ENCODE peak calls at places on chromosomes 12 and 14, in four cellular contexts. C is brain microvascular endothelial cell, A is astrocyte of the spinal cord, N is gastrocnemius medialis. R is an unnamed sample.

GRCh38 chr12:53223391-53224267 is 8.4 kb downstream of the RARG start:
- DNase-seq in C (peak), A (peak), N (no peak), R (no peak)

GRCh38 chr14:59422069-59422881 is 42.9 kb downstream of the GPR135 start:
- DNase-seq in C (no peak), A (no peak), N (no peak), R (no peak)

GRCh38 chr12:44357476-44357875 is 518.6 kb downstream of the NELL2 start:
- DNase-seq in C (no peak), A (no peak), N (no peak), R (no peak)

GRCh38 chr12:27595231-27595642 is 71.2 kb downstream of the PPFIBP1 start:
- DNase-seq in C (peak), A (peak), N (peak), R (no peak)

GRCh38 chr12:115946867-115947695 is 330.4 kb downstream of the MED13L start:
- DNase-seq in C (no peak), A (no peak), N (no peak), R (no peak)

GRCh38 chr12:120047072-120047471 is 58.0 kb downstream of the BICDL1 start:
- DNase-seq in C (no peak), A (no peak), N (no peak), R (no peak)

GRCh38 chr14:33728010-33728498 is 222.8 kb downstream of the EGLN3 start:
- DNase-seq in C (no peak), A (no peak), N (no peak), R (peak)

GRCh38 chr14:97299661-97300060 is 502.5 kb downstream of the VRK1 start:
- DNase-seq in C (no peak), A (no peak), N (no peak), R (peak)

GRCh38 chr14:101972126-101972785 is 7.9 kb downstream of the DYNC1H1 start:
- DNase-seq in C (peak), A (peak), N (peak), R (peak)

GRCh38 chr14:59407246-59407615 is 57.9 kb downstream of the GPR135 start:
- DNase-seq in C (peak), A (peak), N (no peak), R (peak)

GRCh38 chr12:570237-570925 is 92.9 kb downstream of the NINJ2 start:
- DNase-seq in C (peak), A (peak), N (peak), R (peak)

GRCh38 chr12:130965668-130966067 is 12.0 kb downstream of the ADGRD1 start:
- DNase-seq in C (no peak), A (no peak), N (no peak), R (peak)

GRCh38 chr14:77011226-77011762 is 17.2 kb downstream of the IRF2BPL start:
- DNase-seq in C (no peak), A (no peak), N (no peak), R (no peak)

GRCh38 chr14:31243860-31244259 is 36.3 kb upstream of the HECTD1 start:
- DNase-seq in C (no peak), A (no peak), N (no peak), R (peak)

GRCh38 chr14:22475381-22475780 is 113.6 kb downstream of the DAD1 start:
- DNase-seq in C (no peak), A (no peak), N (no peak), R (no peak)

GRCh38 chr14:96242126-96242525 is 13.9 kb upstream of the BDKRB1 start:
- DNase-seq in C (no peak), A (no peak), N (no peak), R (no peak)

GRCh38 chr12:49094104-49094948 is at the start of gene DHH:
- DNase-seq in C (no peak), A (no peak), N (no peak), R (no peak)

GRCh38 chr14:56331815-56332214 is 213.6 kb downstream of the PELI2 start:
- DNase-seq in C (no peak), A (no peak), N (no peak), R (no peak)

GRCh38 chr12:109582636-109583035 is 9.0 kb downstream of the MVK start:
- DNase-seq in C (no peak), A (no peak), N (no peak), R (peak)

GRCh38 chr14:77458249-77458950 is 507 bp downstream of the AHSA1 start:
- DNase-seq in C (peak), A (peak), N (no peak), R (peak)

GRCh38 chr12:2052861-2053674 is at the start of gene CACNA1C:
- DNase-seq in C (no peak), A (peak), N (no peak), R (peak)
- TF ChIP-seq CTCF in C (peak), A (peak), N (no peak), R (no peak)

GRCh38 chr12:5492562-5492961 is 60.7 kb downstream of the NTF3 start:
- DNase-seq in C (no peak), A (no peak), N (no peak), R (no peak)

GRCh38 chr12:5494343-5494742 is 62.4 kb downstream of the NTF3 start:
- DNase-seq in C (no peak), A (no peak), N (no peak), R (no peak)

GRCh38 chr12:5497329-5498058 is 65.6 kb downstream of the NTF3 start:
- DNase-seq in C (no peak), A (no peak), N (no peak), R (no peak)

GRCh38 chr12:5489760-5490432 is 58.0 kb downstream of the NTF3 start:
- DNase-seq in C (no peak), A (no peak), N (no peak), R (no peak)

DNA sequence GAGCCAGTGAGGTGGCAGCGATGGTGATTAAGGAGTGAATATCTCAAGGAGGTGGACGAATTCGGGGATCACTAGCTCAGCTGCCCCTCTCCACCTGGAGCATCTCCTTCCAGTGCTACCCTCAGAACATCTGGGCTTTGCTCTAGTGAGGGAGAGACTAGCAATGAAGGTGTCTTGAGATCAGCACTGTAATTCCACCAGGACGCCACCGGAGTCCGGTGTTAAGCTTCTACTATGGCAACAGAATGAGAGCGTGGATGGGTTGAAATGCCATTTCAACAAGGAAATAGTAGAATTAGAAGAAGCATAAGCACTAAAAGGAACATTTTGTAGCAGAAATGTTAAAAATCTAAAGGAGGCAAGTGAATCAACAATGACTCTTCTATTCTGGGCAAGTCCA is 61.1 kb downstream of the NTF3 start:
- DNase-seq in C (no peak), A (no peak), N (no peak), R (no peak)
- TF ChIP-seq CTCF in C (no peak), A (no peak), N (no peak), R (no peak)

DNA sequence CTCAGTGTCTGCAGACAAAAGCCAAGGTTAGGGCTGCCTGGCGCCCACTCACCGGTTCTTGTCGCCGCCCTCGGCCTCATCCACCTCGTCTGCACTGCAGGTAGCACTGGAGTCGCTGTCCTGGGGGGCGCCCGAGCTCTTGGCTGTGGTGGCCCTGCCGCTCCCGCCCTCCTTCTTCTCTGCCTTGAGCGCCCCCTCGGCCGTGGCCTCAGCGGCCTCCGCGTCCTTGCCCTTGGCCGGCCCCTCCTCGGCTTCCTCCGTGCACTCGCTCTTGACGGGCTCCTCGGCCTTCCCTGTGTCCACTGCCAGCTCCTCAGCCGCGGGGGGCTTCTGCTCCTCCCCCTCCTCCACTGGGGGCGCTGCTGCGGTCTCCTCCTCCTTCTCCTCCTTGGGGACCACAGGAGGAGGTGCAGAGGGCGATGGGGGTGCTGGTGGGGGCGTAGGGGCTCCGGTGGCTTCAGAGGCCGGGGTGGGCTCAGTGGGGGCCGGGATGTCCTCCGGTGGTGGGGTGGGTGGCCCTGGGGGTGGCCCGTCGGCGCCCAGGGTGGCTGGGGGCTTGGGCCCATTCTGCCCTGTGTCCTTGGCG is 77.2 kb downstream of the RFLNA start:
- DNase-seq in C (no peak), A (no peak), N (no peak), R (no peak)
- TF ChIP-seq CTCF in C (peak), A (no peak), N (no peak), R (no peak)

GRCh38 chr12:93674386-93674785 is 2.8 kb upstream of the CRADD start:
- DNase-seq in C (no peak), A (no peak), N (no peak), R (no peak)

GRCh38 chr12:93679308-93679933 is 2.2 kb downstream of the CRADD start:
- DNase-seq in C (no peak), A (no peak), N (peak), R (no peak)

GRCh38 chr12:93678779-93679178 is 1.6 kb downstream of the CRADD start:
- DNase-seq in C (no peak), A (no peak), N (no peak), R (no peak)

GRCh38 chr12:93676408-93677194 is 574 bp upstream of the CRADD start:
- DNase-seq in C (no peak), A (no peak), N (no peak), R (no peak)

GRCh38 chr12:93677195-93678064 is at the start of gene CRADD:
- DNase-seq in C (peak), A (peak), N (peak), R (peak)
- TF ChIP-seq CTCF in C (peak), A (no peak), N (no peak), R (no peak)

GRCh38 chr12:56955631-56956256 is 1.7 kb downstream of the RDH16 start:
- DNase-seq in C (no peak), A (no peak), N (no peak), R (peak)

GRCh38 chr12:56954057-56954577 is 3.3 kb downstream of the RDH16 start:
- DNase-seq in C (no peak), A (no peak), N (no peak), R (no peak)

GRCh38 chr12:56951582-56952339 is 5.6 kb downstream of the RDH16 start:
- DNase-seq in C (no peak), A (no peak), N (no peak), R (no peak)

GRCh38 chr12:56954956-56955355 is 2.5 kb downstream of the RDH16 start:
- DNase-seq in C (no peak), A (no peak), N (no peak), R (no peak)

DNA sequence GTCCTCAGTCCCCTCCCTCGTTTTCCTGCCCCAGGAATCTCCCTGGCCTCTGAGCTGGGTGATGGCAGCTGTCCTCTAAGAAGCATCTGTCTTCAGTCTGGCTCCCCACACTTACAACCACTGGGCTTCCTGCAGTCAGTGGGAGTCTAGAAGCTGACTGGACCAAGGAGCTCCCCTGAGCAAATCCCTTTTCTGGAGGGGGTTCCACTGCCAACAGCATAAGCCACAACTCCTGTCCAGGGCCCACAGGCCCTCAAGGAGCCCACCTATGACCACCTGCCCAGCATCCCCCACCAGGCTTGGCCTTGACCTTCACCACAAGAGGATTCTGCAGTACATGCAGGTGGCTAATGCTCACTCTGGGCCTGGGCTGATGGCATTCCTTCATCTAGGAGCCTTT is 4.1 kb downstream of the RDH16 start:
- DNase-seq in C (no peak), A (no peak), N (no peak), R (no peak)
- TF ChIP-seq CTCF in C (no peak), A (no peak), N (no peak), R (no peak)

DNA sequence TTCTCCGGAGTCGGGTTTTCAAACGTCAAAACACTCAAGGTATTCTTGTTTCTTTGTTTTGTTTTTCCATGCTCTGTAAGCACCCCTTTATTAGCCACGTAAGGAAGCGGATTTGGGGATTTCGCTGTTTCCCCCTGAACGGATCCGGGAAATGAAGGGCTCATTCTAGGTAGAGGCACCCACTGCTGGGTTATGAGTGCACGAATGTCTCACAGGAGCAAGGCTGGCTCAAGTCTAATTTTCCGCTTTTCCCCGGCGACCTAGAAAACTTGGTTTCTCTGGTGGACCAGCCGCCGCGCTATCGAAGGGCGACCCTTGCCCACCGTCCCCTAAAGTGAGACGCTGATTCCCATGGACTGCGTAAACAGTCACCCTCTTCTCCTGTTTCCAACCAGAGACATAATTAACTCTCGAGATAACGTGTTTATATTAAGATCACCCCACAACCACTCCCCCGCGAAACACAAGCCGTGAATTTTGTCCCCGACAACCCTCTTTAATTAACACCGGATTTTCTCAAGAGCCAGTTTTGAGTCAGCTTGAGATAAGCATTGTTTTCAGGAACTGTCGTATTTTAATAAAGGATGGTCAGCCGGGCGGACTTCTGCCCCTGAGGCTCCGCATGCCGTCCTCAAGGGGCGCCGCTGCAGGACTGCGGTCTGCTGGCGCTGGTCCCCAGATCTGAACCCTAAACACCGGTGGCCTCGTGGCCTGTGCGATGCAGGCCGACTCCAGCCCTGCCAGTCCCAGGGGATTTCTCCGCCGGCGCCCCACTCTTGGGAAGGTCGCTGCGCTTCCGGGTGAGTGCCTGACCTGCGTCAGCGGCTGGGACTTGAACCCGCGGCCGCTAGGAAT is 523 bp upstream of the ABCC9 start:
- DNase-seq in C (peak), A (peak), N (peak), R (no peak)
- TF ChIP-seq CTCF in C (peak), A (peak), N (peak), R (no peak)

GRCh38 chr14:80213602-80214001 is 2.3 kb upstream of the DIO2 start:
- DNase-seq in C (peak), A (peak), N (no peak), R (peak)
- TF ChIP-seq CTCF in C (peak), A (peak), N (no peak), R (peak)

GRCh38 chr14:106875503-106875902 is 1349.1 kb downstream of the TMEM121 start:
- DNase-seq in C (no peak), A (no peak), N (no peak), R (peak)
- TF ChIP-seq CTCF in C (no peak), A (no peak), N (no peak), R (peak)

GRCh38 chr14:90553298-90553920 is 156.6 kb downstream of the CALM1 start:
- DNase-seq in C (no peak), A (no peak), N (no peak), R (no peak)
- TF ChIP-seq CTCF in C (no peak), A (no peak), N (no peak), R (no peak)